ENCODE peak calls at places on chromosomes 4 and X, in five cellular contexts. W, V, U, C and Y are unnamed samples.
A peak's percentile ranks its signal among the peaks of the same experiment; 100 is the strongest.

GRCh38 chr4:61373901-61374611 is 173.9 kb downstream of the ADGRL3 start:
- DNase-seq in W (no peak), V (peak; percentile 7), U (no peak), C (no peak), Y (no peak)

GRCh38 chrX:15781964-15782711 is 8.1 kb upstream of the ZRSR2 start:
- DNase-seq in W (no peak), V (no peak), U (no peak), C (no peak), Y (peak; percentile 53)

GRCh38 chrX:136810493-136810892 is 29.8 kb upstream of the ARHGEF6 start:
- DNase-seq in W (no peak), V (no peak), U (no peak), C (no peak), Y (peak; percentile 76)

GRCh38 chr4:2332201-2332975 is 70.5 kb upstream of the MXD4 start:
- DNase-seq in W (no peak), V (no peak), U (no peak), C (no peak), Y (no peak)

GRCh38 chrX:14697453-14697852 is 168.1 kb downstream of the GLRA2 start:
- DNase-seq in W (no peak), V (no peak), U (no peak), C (peak; percentile 52), Y (no peak)

GRCh38 chr4:106803107-106803506 is 233.0 kb downstream of the DKK2 start:
- DNase-seq in W (no peak), V (no peak), U (no peak), C (no peak), Y (no peak)

GRCh38 chr4:53105313-53105712 is 243.2 kb downstream of the RASL11B start:
- DNase-seq in W (no peak), V (no peak), U (no peak), C (no peak), Y (no peak)

GRCh38 chr4:10299601-10300000 is 157.6 kb downstream of the ZNF518B start:
- DNase-seq in W (no peak), V (no peak), U (no peak), C (no peak), Y (no peak)

GRCh38 chrX:154013614-154014360 is 5.9 kb downstream of the IRAK1 start:
- DNase-seq in W (no peak), V (peak; percentile 10), U (no peak), C (peak; percentile 46), Y (peak; percentile 54)

GRCh38 chr4:120616041-120616440 is 306.5 kb downstream of the PRDM5 start:
- DNase-seq in W (no peak), V (no peak), U (no peak), C (no peak), Y (no peak)

GRCh38 chr4:26433556-26433955 is 56.7 kb downstream of the CCKAR start:
- DNase-seq in W (no peak), V (no peak), U (no peak), C (no peak), Y (no peak)

GRCh38 chr4:26431461-26432165 is 58.7 kb downstream of the CCKAR start:
- DNase-seq in W (no peak), V (peak; percentile 55), U (no peak), C (no peak), Y (no peak)

GRCh38 chr4:26432419-26432818 is 57.9 kb downstream of the CCKAR start:
- DNase-seq in W (no peak), V (no peak), U (no peak), C (no peak), Y (no peak)

GRCh38 chr4:26434030-26434639 is 56.1 kb downstream of the CCKAR start:
- DNase-seq in W (no peak), V (peak; percentile 36), U (no peak), C (no peak), Y (no peak)
- H3K27ac ChIP-seq in W (no peak overlapping the region), V (peak overlapping the region; percentile 9), U (no peak overlapping the region), C (no peak overlapping the region), Y (no peak overlapping the region)

GRCh38 chr4:104470770-104471169 is 23.9 kb downstream of the CXXC4 start:
- DNase-seq in W (no peak), V (no peak), U (no peak), C (peak; percentile 49), Y (no peak)

GRCh38 chr4:104469794-104470193 is 24.9 kb downstream of the CXXC4 start:
- DNase-seq in W (no peak), V (no peak), U (no peak), C (no peak), Y (no peak)

GRCh38 chr4:104475652-104476051 is 19.0 kb downstream of the CXXC4 start:
- DNase-seq in W (no peak), V (no peak), U (no peak), C (peak; percentile 23), Y (no peak)

DNA sequence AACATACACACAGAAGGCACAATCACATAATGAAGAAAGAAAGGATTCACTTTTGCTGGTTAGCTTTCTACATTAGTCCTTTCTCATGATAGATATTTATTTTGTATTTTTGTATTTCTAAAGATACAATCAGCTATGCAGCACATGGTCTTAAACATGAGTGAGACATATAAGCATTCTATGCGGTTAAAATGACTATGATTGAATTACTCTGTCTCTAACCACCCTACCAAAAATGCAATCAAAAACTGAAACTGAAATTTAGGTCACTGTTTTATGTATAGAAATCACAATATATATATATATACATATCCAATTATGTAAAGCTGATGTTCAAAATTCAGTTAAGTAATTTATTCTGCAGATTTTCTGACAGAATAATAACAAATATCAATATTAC is 21.9 kb downstream of the CXXC4 start:
- DNase-seq in W (no peak), V (no peak), U (no peak), C (no peak), Y (no peak)
- H3K4me1 ChIP-seq in W (no peaks in the 10 kb centered on the region), V (no peaks in the 10 kb centered on the region), U (no peaks in the 10 kb centered on the region), C (no peaks in the 10 kb centered on the region), Y (no peaks in the 10 kb centered on the region)

GRCh38 chrX:111568356-111568755 is 56.9 kb downstream of the SERTM2 start:
- DNase-seq in W (no peak), V (peak; percentile 0), U (no peak), C (peak; percentile 67), Y (no peak)
- H3K27me3 ChIP-seq in W (no peaks in the 10 kb centered on the region), V (no peaks in the 10 kb centered on the region), U (no peaks in the 10 kb centered on the region), C (no peaks in the 10 kb centered on the region), Y (no peaks in the 10 kb centered on the region)

DNA sequence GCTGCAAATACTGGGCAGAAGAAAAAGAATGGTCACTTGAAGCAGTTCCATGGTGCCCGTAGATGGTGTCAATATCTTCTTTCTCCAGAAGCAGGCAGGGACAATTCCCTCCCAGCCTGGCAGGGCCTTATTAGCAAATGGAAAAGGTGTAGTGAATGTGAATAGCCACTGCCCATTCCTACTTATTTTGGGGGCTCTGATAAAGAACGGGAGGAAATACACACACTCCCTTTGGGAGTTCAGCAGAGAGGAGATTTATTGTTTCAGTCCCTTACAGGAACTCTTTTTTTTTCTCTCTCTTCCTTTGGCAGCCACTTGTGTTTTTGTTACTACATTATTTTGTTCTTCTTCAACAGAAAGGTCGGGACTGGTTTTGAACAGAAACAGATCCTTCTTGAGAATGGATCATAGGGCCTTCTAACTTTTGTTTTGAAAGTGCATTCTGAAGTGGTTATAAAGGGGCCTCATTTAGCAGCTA is at the start of gene EMCN:
- DNase-seq in W (peak; percentile 56), V (no peak), U (peak; percentile 52), C (no peak), Y (no peak)
- H3K27ac ChIP-seq in W (peak within 1 kb of the TSS; percentile 76), V (no peak within 1 kb of the TSS), U (peak within 1 kb of the TSS; percentile 36), C (no peak within 1 kb of the TSS), Y (no peak within 1 kb of the TSS)

DNA sequence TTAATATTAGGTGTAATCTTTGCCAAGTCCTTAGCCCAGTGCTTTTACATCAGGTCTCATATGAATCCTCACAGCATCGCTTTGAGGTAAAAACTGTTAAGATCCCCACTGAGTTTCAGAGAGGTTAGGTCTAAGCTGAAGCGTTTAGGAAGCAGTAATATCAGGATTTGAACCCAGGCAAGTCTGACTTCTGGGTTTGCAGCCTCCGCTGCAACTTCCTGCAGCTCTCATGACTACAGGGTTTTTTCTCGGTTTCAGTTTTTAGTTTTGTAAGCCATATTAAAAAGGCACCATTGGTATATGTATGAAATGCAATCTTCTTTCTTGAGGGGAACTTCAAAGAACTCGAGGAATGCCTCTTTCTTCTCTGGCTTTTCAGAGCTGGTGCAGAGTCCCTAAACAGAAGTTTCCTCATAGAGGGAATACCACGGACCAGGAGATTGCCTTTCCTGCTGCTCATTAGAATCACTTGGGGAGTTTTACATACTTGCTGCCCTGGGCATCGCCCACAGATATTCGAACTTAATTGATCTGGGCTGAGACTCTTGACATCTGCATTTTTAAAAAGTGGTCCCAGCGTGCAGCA is 6.5 kb downstream of the MTM1 start:
- DNase-seq in W (no peak), V (no peak), U (no peak), C (peak; percentile 32), Y (peak; percentile 67)
- H3K4me1 ChIP-seq in W (peaks cover 4% of the 10 kb centered on the region), V (peaks cover 6% of the 10 kb centered on the region), U (no peaks in the 10 kb centered on the region), C (no peaks in the 10 kb centered on the region), Y (peaks cover 63% of the 10 kb centered on the region)

GRCh38 chr4:18388029-18388428 is 366.5 kb upstream of the LCORL start:
- DNase-seq in W (no peak), V (no peak), U (no peak), C (peak; percentile 54), Y (no peak)

GRCh38 chr4:18390655-18391369 is 369.3 kb upstream of the LCORL start:
- DNase-seq in W (no peak), V (no peak), U (no peak), C (peak; percentile 75), Y (no peak)

GRCh38 chr4:18391370-18391728 is 369.8 kb upstream of the LCORL start:
- DNase-seq in W (no peak), V (no peak), U (no peak), C (no peak), Y (no peak)

GRCh38 chr4:18394656-18395055 is 373.1 kb upstream of the LCORL start:
- DNase-seq in W (no peak), V (no peak), U (no peak), C (peak; percentile 66), Y (no peak)

DNA sequence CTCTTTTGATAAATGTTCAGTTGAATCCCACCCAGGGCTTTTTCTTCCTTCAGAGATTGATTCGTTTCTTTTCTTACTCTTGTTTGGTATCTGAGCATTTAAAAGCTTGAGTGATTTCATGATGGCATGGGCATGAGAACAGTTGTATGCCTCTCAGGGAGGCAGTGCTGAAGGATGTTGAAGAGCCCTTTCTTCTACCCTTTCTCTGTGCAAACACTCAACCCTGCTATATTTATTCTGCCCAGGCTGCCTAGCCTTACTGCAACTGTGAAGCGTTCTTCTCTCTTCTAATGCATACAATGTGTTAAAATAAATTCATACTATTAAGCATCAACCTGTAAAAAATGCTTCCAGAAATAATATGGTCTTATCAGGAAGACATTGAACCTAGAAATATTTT is 367.6 kb upstream of the LCORL start:
- DNase-seq in W (no peak), V (no peak), U (no peak), C (no peak), Y (no peak)
- H3K27me3 ChIP-seq in W (no peaks in the 10 kb centered on the region), V (no peaks in the 10 kb centered on the region), U (no peaks in the 10 kb centered on the region), C (no peaks in the 10 kb centered on the region), Y (no peaks in the 10 kb centered on the region)

DNA sequence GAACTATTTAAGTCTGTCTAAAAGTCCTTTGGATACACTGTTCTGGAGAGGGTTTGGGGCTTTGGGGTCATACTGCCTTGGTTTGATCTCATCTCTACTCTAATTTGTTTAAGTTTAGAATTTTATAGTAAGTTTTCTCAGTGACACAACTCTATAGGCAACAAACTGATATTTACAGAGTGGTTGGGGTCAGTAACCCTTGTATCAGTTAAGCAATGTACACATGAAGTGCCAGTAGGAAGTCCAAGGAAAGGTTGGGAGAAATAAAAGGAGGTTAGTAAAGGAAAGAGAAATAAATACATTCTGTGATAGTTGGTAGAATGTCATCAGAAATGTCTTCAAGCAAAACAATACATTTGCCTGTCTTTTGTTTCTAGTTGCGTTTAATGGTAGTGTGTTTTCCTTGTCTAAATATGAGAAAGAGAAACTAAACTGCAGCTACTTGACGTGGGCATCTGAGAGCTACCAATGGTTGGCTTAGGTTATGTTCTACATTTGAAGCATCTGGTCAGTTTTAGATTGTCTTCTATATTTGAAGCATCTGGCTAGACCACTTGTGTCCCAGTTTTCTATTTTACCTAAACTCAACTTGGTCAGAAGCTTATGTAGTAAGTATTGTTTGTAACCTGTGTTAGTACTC is 6.9 kb downstream of the ATP7A start:
- DNase-seq in W (no peak), V (no peak), U (no peak), C (no peak), Y (no peak)
- H3K27ac ChIP-seq in W (no peak overlapping the region), V (no peak overlapping the region), U (no peak overlapping the region), C (no peak overlapping the region), Y (no peak overlapping the region)